ENCODE peak calls at places on chromosomes 4 and X, in four cellular contexts. P, N, H and M are unnamed samples.

GRCh38 chr4:80264825-80265224 is 1.6 kb upstream of the FGF5 start:
- DNase-seq in N (no peak), H (no peak), P (no peak), M (no peak)

GRCh38 chr4:183422962-183423653 is 21.3 kb upstream of the CDKN2AIP start:
- DNase-seq in H (no peak), P (no peak), N (no peak), M (no peak)

GRCh38 chr4:183738081-183738673 is 79.1 kb downstream of the TRAPPC11 start:
- DNase-seq in H (no peak), N (no peak), P (no peak), M (no peak)

GRCh38 chr4:110900206-110900769 is 277.4 kb upstream of the PITX2 start:
- DNase-seq in H (no peak), N (no peak), P (no peak), M (peak)

GRCh38 chrX:56802921-56803848 is 74.1 kb downstream of the NBDY start:
- DNase-seq in N (peak), P (no peak), H (no peak), M (peak)

GRCh38 chrX:119693032-119693995 is at the start of gene SEPTIN6:
- DNase-seq in N (peak), H (peak), P (no peak), M (no peak)

GRCh38 chrX:80807606-80808159 is 2.0 kb downstream of the BRWD3 start:
- DNase-seq in H (no peak), P (no peak), N (no peak), M (no peak)

GRCh38 chrX:132226169-132226568 is 6.9 kb upstream of the RAP2C start:
- DNase-seq in N (no peak), P (no peak), H (peak), M (no peak)

GRCh38 chrX:134990475-134991473 is at the start of gene SMIM10:
- DNase-seq in N (peak), P (no peak), H (peak), M (peak)

GRCh38 chr4:1241466-1241935 is 7.4 kb downstream of the CTBP1 start:
- DNase-seq in N (no peak), H (no peak), P (no peak), M (no peak)

GRCh38 chr4:101191302-101192098 is 155.8 kb downstream of the PPP3CA start:
- DNase-seq in H (no peak), N (no peak), P (peak), M (peak)

GRCh38 chr4:48141048-48141447 is 7.0 kb upstream of the TXK start:
- DNase-seq in H (peak), N (peak), P (peak), M (no peak)

GRCh38 chr4:69800599-69800998 is 40.2 kb upstream of the SULT1B1 start:
- DNase-seq in N (no peak), P (no peak), H (no peak), M (no peak)

GRCh38 chr4:55762815-55763214 is 56.8 kb upstream of the EXOC1L start:
- DNase-seq in N (no peak), P (no peak), H (no peak), M (no peak)

GRCh38 chr4:144288011-144288903 is 147.7 kb upstream of the GYPA start:
- DNase-seq in N (no peak), P (no peak), H (no peak), M (peak)

GRCh38 chrX:20267599-20267923 is 852 bp upstream of the RPS6KA3 start:
- DNase-seq in N (no peak), H (no peak), P (no peak), M (no peak)

GRCh38 chrX:39752820-39753219 is 344.9 kb downstream of the BCOR start:
- DNase-seq in N (no peak), H (no peak), P (no peak), M (no peak)

GRCh38 chr4:141609243-141609642 is 27.1 kb upstream of the IL15 start:
- DNase-seq in N (no peak), H (no peak), P (no peak), M (peak)

GRCh38 chr4:185662030-185662778 is 126.9 kb upstream of the PDLIM3 start:
- DNase-seq in N (no peak), P (no peak), H (no peak), M (no peak)

GRCh38 chr4:99679204-99679603 is 21.6 kb upstream of the C4orf54 start:
- DNase-seq in N (peak), H (no peak), P (no peak), M (peak)

GRCh38 chr4:153655928-153656327 is 28.2 kb upstream of the TLR2 start:
- DNase-seq in N (no peak), P (no peak), H (no peak), M (no peak)

GRCh38 chrX:140292961-140293360 is 211.9 kb downstream of the SOX3 start:
- DNase-seq in H (no peak), P (no peak), N (no peak), M (no peak)

GRCh38 chr4:26204249-26204825 is 116.5 kb upstream of the RBPJ start:
- DNase-seq in P (no peak), N (no peak), H (no peak), M (no peak)

GRCh38 chr4:38150021-38150671 is 189.9 kb downstream of the PTTG2 start:
- DNase-seq in H (no peak), N (no peak), P (no peak), M (no peak)

GRCh38 chrX:139691493-139691842 is 16.5 kb downstream of the MCF2 start:
- DNase-seq in P (no peak), N (peak), H (no peak), M (no peak)

GRCh38 chrX:11449613-11450012 is 156.4 kb downstream of the AMELX start:
- DNase-seq in P (no peak), H (no peak), N (no peak), M (no peak)

GRCh38 chrX:12814434-12814833 is 23.2 kb downstream of the PRPS2 start:
- DNase-seq in H (peak), P (peak), N (peak), M (no peak)

GRCh38 chr4:148030486-148030885 is 298.6 kb downstream of the ARHGAP10 start:
- DNase-seq in P (peak), N (no peak), H (peak), M (no peak)

GRCh38 chr4:70187216-70187615 is 8.3 kb upstream of the ODAM start:
- DNase-seq in P (no peak), N (no peak), H (no peak), M (no peak)

GRCh38 chrX:71181910-71182799 is 37.5 kb downstream of the NLGN3 start:
- DNase-seq in H (peak), N (peak), P (peak), M (peak)

GRCh38 chr4:41125558-41126311 is 88.6 kb downstream of the APBB2 start:
- DNase-seq in N (no peak), P (no peak), H (no peak), M (no peak)

DNA sequence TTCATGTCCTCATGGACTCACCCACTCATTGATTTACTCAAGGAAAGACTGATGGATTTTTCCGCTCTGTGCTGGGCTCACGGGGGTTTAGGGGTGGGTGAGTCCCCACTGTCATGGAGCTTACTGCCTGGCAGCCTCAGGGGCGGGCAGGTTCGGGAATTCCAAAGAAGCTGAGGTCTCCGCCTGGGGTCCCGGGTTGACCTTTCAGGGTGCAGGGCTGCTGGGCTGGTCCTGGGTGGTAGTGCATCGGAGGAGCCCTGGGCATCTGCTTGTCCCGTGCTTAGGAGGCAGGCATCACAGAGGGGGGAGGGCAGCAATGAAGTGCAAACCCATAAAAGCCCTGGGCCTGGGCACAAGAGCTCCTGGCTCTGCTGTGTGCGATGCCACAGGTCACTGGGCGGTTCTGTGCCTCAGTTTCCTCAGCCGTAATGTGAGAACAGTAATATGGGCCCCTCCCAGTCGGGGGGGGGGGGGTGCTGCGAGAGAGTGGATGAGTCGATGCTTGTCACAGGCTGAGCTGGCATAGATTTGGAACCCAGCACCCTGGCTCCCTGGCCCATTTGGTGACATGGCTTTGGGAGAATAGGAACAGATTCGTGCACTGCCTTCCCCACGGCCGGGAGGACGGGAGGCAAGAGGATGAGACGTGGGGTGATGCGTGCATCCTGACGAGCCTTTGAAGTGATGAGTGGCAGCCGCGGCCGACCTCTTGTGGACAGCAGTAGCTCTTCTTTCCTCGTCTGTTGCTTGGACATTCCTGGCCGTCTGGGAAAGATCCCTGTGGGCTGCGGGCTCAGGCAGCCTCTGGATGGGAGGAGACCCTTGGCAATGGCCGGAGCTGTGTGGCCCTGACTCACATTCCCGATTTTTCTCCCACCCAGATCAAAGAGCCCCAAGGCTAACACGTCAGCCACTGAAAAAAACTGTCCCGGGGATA is 42.0 kb downstream of the PSAPL1 start:
- DNase-seq in N (no peak), P (no peak), H (no peak), M (no peak)
- TF ChIP-seq CTCF in N (peak), P (no peak), H (no peak), M (no peak)

DNA sequence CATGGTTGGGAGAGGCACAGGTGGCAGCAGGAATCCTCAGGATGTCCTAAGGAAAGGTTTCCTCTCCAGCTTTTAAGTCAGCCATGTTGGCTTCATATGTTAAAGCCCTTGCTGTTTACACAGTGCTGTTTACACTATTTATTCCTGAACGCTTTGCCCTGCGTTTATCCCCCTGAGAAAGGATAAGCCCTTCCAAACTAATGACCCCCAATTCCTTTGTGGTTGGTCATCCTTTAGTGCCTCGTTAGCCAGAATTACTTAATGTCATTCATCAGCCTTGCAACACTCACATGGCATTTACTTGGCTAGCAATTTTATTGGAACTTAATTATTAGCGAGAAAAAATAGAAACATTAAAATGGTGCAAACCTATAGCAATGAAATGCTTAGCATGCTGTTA is 23.9 kb downstream of the VCX2 start:
- DNase-seq in P (no peak), N (no peak), H (no peak), M (peak)
- H3K4me3 ChIP-seq in P (no peak), N (no peak), H (no peak), M (no peak)

GRCh38 chrX:106791495-106791894 is 11.0 kb upstream of the TBC1D8B start:
- DNase-seq in P (no peak), N (peak), H (peak), M (no peak)
- TF ChIP-seq CTCF in P (peak), N (peak), H (peak), M (peak)

DNA sequence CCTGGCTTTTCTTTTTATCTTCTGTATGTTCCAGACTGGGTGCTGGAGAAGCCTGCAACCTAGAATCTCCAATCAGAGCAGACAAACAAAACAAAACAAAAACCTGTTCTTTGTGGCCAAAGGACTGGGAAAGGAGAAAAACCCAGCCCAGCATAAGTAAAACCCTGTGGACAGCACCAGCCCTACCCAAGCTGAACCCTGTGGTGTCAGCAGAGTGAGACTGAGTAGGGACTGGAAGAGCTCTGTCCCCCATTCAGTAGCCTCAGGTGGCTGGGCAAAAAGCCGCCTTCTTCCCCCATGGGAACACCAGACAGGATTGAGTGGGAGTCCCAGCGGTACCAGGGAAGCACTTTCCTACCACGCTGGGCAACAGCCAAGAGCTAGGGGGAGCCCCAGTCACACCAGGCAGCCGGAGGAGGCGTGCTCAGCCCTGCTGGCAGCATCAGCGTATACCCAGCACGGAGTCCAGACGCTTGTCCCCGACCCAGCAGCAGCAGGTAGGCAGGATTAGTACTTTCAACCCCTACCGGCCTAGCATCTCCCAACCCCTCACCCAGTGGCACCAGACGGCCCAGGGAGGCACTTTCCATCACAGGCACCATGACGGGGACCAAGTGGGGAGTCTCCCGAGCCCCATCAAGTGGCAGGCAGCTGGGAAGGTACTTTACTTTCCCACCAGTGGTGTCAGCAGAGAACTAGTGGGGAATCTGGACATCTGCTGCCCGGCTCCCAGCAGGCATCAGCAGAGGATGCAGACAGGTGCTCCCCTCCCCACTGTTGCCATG is 8.6 kb upstream of the JADE3 start:
- DNase-seq in N (peak), H (peak), P (peak), M (peak)
- H3K4me3 ChIP-seq in N (peak), H (peak), P (peak), M (peak)

DNA sequence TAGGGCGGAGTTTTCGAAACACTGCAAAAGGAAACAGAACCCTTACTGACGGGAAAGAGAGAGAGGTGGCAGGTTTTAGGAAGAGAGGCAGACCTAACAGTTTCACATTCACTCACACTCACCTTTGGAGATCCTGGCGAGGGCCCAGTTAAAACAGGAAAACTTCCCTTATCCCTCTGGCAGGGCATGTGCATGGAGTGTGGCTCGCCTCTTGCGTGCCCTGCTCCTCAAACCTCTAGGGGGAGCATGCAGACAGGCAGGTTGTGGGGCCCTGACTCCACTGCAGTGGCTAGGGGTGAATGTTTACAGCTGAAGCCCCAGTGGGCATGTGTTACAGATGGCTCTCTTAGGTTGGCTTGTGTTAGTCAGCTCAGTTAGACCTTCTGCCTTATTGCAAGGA is 451.5 kb downstream of the UBE2NL start:
- DNase-seq in H (no peak), P (no peak), N (peak), M (no peak)
- TF ChIP-seq CTCF in H (peak), P (no peak), N (no peak), M (no peak)

GRCh38 chr4:76235407-76235806 is 16.1 kb upstream of the FAM47E start:
- DNase-seq in N (no peak), P (no peak), H (no peak), M (no peak)
- H3K4me3 ChIP-seq in N (no peak), P (no peak), H (no peak), M (no peak)

GRCh38 chrX:22220941-22221340 is 51.8 kb upstream of the CBLL2 start:
- DNase-seq in H (no peak), P (peak), N (no peak), M (peak)
- TF ChIP-seq CTCF in H (no peak), P (no peak), N (no peak), M (no peak)

GRCh38 chr4:107388736-107389135 is 331.3 kb downstream of the PAPSS1 start:
- DNase-seq in H (no peak), P (no peak), N (no peak), M (no peak)
- H3K4me3 ChIP-seq in H (no peak), P (no peak), N (no peak), M (no peak)

DNA sequence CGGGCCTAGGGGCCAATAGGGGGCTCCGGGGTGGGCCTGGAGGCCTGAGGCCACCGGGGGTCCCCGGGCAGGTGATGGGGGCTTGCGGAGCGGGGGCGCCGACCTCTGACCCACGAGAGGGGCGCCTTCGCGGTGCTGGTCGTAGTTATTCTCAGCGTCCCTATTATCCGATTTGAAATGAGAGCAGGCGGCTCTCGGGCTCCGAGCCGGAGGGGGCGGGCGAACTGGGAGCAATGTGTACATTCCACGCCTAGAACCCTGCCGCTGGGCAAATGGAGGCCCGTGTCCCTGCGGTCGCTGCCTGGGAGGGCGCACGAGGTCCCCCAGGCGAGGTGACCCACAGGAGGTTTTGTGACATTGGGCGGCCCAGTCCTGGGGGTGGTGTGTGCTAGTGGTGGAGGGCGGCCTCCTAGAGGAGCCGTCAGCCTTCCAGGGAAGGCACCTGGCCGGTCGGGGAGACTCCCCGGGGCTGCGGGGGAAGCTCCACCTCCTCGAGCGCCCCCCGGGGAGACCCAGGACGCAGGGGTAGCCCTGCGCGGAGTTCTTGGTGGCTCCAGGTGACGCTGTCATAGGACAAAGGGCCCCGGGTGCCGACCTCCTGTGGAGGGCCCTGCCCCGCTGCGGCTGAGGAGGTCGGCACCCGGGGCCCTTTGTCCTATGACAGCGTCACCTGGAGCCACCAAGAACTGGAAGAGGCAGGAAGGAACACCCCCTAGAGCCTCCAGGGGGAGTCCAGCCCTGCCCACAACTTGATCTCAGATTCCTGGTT is 102.6 kb upstream of the PRKX start:
- DNase-seq in P (no peak), H (peak), N (peak), M (no peak)
- TF ChIP-seq CTCF in P (no peak), H (peak), N (no peak), M (peak)